ENCODE peak calls at places on chromosomes 13 and 19, in seven cellular contexts. Q, K, D, S, O, B and U are unnamed samples.

GRCh38 chr19:21694171-21694906 is 73.0 kb downstream of the ZNF100 start:
- DNase-seq in Q (no peak), K (no peak), D (no peak), S (no peak), O (no peak), B (no peak), U (no peak)

GRCh38 chr19:55112781-55113569 is 4.5 kb downstream of the PPP1R12C start:
- DNase-seq in Q (no peak), K (no peak), D (no peak), S (no peak), O (no peak), B (no peak), U (no peak)

GRCh38 chr19:9854282-9854846 is 19.2 kb downstream of the PIN1 start:
- DNase-seq in Q (no peak), K (no peak), D (no peak), S (no peak), O (no peak), B (no peak), U (no peak)

GRCh38 chr19:40721936-40722661 is 5.2 kb downstream of the ITPKC start:
- DNase-seq in Q (no peak), K (no peak), D (no peak), S (no peak), O (no peak), B (no peak), U (no peak)

GRCh38 chr19:3656747-3657394 is 30.3 kb upstream of the CACTIN start:
- DNase-seq in Q (no peak), K (no peak), D (no peak), S (no peak), O (no peak), B (no peak), U (no peak)

GRCh38 chr19:38695832-38696732 is 48.2 kb downstream of the CAPN12 start:
- DNase-seq in Q (no peak), K (no peak), D (no peak), S (no peak), O (no peak), B (no peak), U (no peak)

GRCh38 chr19:23526302-23526701 is 131.0 kb upstream of the ZNF91 start:
- DNase-seq in Q (no peak), K (no peak), D (no peak), S (no peak), O (no peak), B (no peak), U (no peak)

GRCh38 chr13:94824601-94825000 is 112.3 kb upstream of the SOX21 start:
- DNase-seq in Q (no peak), K (no peak), D (no peak), S (no peak), O (no peak), B (no peak), U (no peak)

GRCh38 chr19:35216833-35217707 is 11.5 kb downstream of the FAM187B start:
- DNase-seq in Q (peak; percentile 17), K (peak; percentile 54), D (no peak), S (no peak), O (peak; percentile 71), B (no peak), U (no peak)

GRCh38 chr13:28531195-28531955 is 36.4 kb upstream of the FLT1 start:
- DNase-seq in Q (no peak), K (no peak), D (no peak), S (no peak), O (no peak), B (no peak), U (no peak)

GRCh38 chr19:7902796-7903243 is 857 bp upstream of the MAP2K7 start:
- DNase-seq in Q (no peak), K (no peak), D (no peak), S (no peak), O (no peak), B (no peak), U (no peak)